ENCODE peak calls at places on chromosome 1, in four cellular contexts. P is colonic mucosa, A is dorsolateral prefrontal cortex, O is NCI-H1436 treated with DMSO at 0.1 percent for 48 hours. N is an unnamed sample.

GRCh38 chr1:169550294-169550693 is 36.0 kb downstream of the F5 start:
- DNase-seq in P (no peak), O (no peak), A (no peak), N (no peak)

GRCh38 chr1:87812881-87813577 is 484.3 kb downstream of the LMO4 start:
- DNase-seq in O (no peak), A (no peak), P (no peak), N (no peak)

GRCh38 chr1:184624626-184625025 is 130.0 kb downstream of the EDEM3 start:
- DNase-seq in A (no peak), O (no peak), P (no peak), N (no peak)

GRCh38 chr1:85571830-85572229 is 8.7 kb upstream of the CCN1 start:
- DNase-seq in P (no peak), A (no peak), O (no peak), N (no peak)

GRCh38 chr1:214332950-214333798 is 52.2 kb downstream of the SMYD2 start:
- DNase-seq in A (peak; percentile 66), O (peak; percentile 4), P (peak; percentile 52), N (peak; percentile 36)

GRCh38 chr1:55334797-55335196 is 119.6 kb upstream of the USP24 start:
- DNase-seq in P (no peak), O (no peak), A (no peak), N (no peak)

GRCh38 chr1:160916666-160917065 is 31.7 kb upstream of the ITLN1 start:
- DNase-seq in P (no peak), A (no peak), O (no peak), N (no peak)

GRCh38 chr1:11072216-11072917 is 12.5 kb upstream of the SRM start:
- DNase-seq in P (no peak), O (no peak), A (no peak), N (no peak)

GRCh38 chr1:31789259-31790065 is 25.3 kb upstream of the ADGRB2 start:
- DNase-seq in P (peak; percentile 99), A (peak; percentile 95), O (peak; percentile 34), N (peak; percentile 98)